ENCODE peak calls at places on chromosomes 5 and 9, in four cellular contexts. I is neuronal stem cell, L is IMR-90, Y is mesenchymal stem cell. N is an unnamed sample.
A peak's percentile ranks its signal among the peaks of the same experiment; 100 is the strongest.

GRCh38 chr9:4678679-4679267 is 596 bp upstream of the CDC37L1 start:
- DNase-seq in I (peak; percentile 12), L (peak; percentile 19), Y (peak; percentile 54), N (no peak)

GRCh38 chr5:62985749-62986148 is 407.1 kb downstream of the LRRC70 start:
- DNase-seq in I (no peak), L (no peak), Y (no peak), N (no peak)

GRCh38 chr5:14445581-14446290 is 135.9 kb upstream of the OTULINL start:
- DNase-seq in I (peak; percentile 83), L (no peak), Y (peak; percentile 62), N (no peak)

GRCh38 chr9:126856326-126856877 is 4.0 kb upstream of the ZBTB34 start:
- DNase-seq in I (no peak), L (no peak), Y (no peak), N (no peak)

GRCh38 chr5:177602458-177602830 is 2.5 kb downstream of the B4GALT7 start:
- DNase-seq in I (no peak), L (no peak), Y (no peak), N (no peak)

GRCh38 chr5:92927291-92927778 is 653.7 kb downstream of the NR2F1-AS1 start:
- DNase-seq in I (no peak), L (no peak), Y (no peak), N (peak; percentile 57)

GRCh38 chr5:153551537-153552079 is 61.1 kb downstream of the GRIA1 start:
- DNase-seq in I (no peak), L (peak; percentile 95), Y (peak; percentile 91), N (no peak)

GRCh38 chr5:131305906-131306305 is 42.1 kb downstream of the CDC42SE2 start:
- DNase-seq in I (no peak), L (peak; percentile 64), Y (peak; percentile 82), N (peak; percentile 57)

GRCh38 chr5:36739751-36740221 is 133.4 kb downstream of the SLC1A3 start:
- DNase-seq in I (peak; percentile 73), L (peak; percentile 69), Y (peak; percentile 54), N (peak; percentile 87)

GRCh38 chr5:123610665-123611406 is 98.9 kb downstream of the CSNK1G3 start:
- DNase-seq in I (peak; percentile 49), L (peak; percentile 80), Y (peak; percentile 76), N (peak; percentile 17)

GRCh38 chr5:178417391-178417811 is 172.8 kb downstream of the COL23A1 start:
- DNase-seq in I (no peak), L (no peak), Y (no peak), N (no peak)

GRCh38 chr5:127619908-127620479 is 28.9 kb upstream of the CTXN3 start:
- DNase-seq in I (no peak), L (no peak), Y (no peak), N (no peak)

GRCh38 chr9:133959966-133960567 is 32.1 kb downstream of the VAV2 start:
- DNase-seq in I (no peak), L (no peak), Y (no peak), N (no peak)

GRCh38 chr9:133962341-133962740 is 29.8 kb downstream of the VAV2 start:
- DNase-seq in I (no peak), L (no peak), Y (no peak), N (no peak)

GRCh38 chr9:133960568-133961129 is 31.5 kb downstream of the VAV2 start:
- DNase-seq in I (no peak), L (no peak), Y (no peak), N (no peak)

GRCh38 chr9:133963166-133963565 is 29.0 kb downstream of the VAV2 start:
- DNase-seq in I (no peak), L (no peak), Y (no peak), N (no peak)

GRCh38 chr9:133961226-133962165 is 30.6 kb downstream of the VAV2 start:
- DNase-seq in I (no peak), L (no peak), Y (no peak), N (no peak)
- H3K4ac ChIP-seq in I (peak overlapping the region; percentile 37), L (no peak overlapping the region), Y (no peak overlapping the region), N (peak overlapping the region; percentile 91)

GRCh38 chr5:72558383-72558782 is 51.2 kb upstream of the ZNF366 start:
- DNase-seq in I (no peak), L (no peak), Y (peak; percentile 29), N (no peak)
- H3K4me1 ChIP-seq in I (peaks cover 14% of the 10 kb centered on the region), L (peaks cover 14% of the 10 kb centered on the region), Y (peaks cover 10% of the 10 kb centered on the region), N (peaks cover 15% of the 10 kb centered on the region)

GRCh38 chr9:136576269-136576626 is 30.4 kb upstream of the NOTCH1 start:
- DNase-seq in I (no peak), L (peak; percentile 33), Y (no peak), N (no peak)

GRCh38 chr9:136577941-136578619 is 32.2 kb upstream of the NOTCH1 start:
- DNase-seq in I (no peak), L (no peak), Y (no peak), N (peak; percentile 57)

GRCh38 chr9:136578620-136578914 is 32.7 kb upstream of the NOTCH1 start:
- DNase-seq in I (no peak), L (no peak), Y (no peak), N (no peak)

GRCh38 chr9:136581614-136582447 is 36.0 kb upstream of the NOTCH1 start:
- DNase-seq in I (no peak), L (no peak), Y (no peak), N (no peak)

GRCh38 chr9:136578915-136579637 is 33.2 kb upstream of the NOTCH1 start:
- DNase-seq in I (no peak), L (no peak), Y (no peak), N (no peak)
- H2BK120ac ChIP-seq in I (no peak overlapping the region), L (no peak overlapping the region), Y (no peak overlapping the region), N (no peak overlapping the region)

DNA sequence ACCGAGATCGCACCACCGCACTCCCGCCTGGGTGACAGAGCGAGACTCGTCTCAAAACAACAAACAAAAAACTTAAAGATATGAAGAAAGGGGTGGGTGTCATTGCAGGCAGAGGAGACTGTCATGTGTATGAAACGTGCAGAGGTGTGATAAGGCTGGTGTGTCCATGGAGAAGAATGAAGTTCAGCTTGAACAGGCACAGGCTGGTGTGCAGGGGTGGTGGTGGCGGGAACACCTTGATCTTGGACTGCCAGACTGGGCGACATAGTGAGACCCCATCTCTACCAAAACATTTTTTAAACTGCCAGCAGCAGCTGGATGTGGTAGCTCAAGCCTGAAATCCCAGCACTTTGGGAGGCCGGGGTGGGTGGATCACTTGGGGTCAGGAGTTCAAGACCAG is 69.7 kb downstream of the UGCG start:
- DNase-seq in I (no peak), L (no peak), Y (no peak), N (peak; percentile 74)
- H3K4ac ChIP-seq in I (no peak overlapping the region), L (peak overlapping the region; percentile 85), Y (no peak overlapping the region), N (no peak overlapping the region)

GRCh38 chr5:142998316-142998862 is 228.2 kb downstream of the ARHGAP26 start:
- DNase-seq in I (no peak), L (no peak), Y (no peak), N (no peak)

GRCh38 chr5:143003328-143003636 is 233.1 kb downstream of the ARHGAP26 start:
- DNase-seq in I (no peak), L (no peak), Y (no peak), N (no peak)

GRCh38 chr5:143004361-143004802 is 234.2 kb downstream of the ARHGAP26 start:
- DNase-seq in I (no peak), L (no peak), Y (no peak), N (no peak)

GRCh38 chr5:143002459-143003327 is 232.5 kb downstream of the ARHGAP26 start:
- DNase-seq in I (no peak), L (peak; percentile 86), Y (peak; percentile 91), N (peak; percentile 23)

DNA sequence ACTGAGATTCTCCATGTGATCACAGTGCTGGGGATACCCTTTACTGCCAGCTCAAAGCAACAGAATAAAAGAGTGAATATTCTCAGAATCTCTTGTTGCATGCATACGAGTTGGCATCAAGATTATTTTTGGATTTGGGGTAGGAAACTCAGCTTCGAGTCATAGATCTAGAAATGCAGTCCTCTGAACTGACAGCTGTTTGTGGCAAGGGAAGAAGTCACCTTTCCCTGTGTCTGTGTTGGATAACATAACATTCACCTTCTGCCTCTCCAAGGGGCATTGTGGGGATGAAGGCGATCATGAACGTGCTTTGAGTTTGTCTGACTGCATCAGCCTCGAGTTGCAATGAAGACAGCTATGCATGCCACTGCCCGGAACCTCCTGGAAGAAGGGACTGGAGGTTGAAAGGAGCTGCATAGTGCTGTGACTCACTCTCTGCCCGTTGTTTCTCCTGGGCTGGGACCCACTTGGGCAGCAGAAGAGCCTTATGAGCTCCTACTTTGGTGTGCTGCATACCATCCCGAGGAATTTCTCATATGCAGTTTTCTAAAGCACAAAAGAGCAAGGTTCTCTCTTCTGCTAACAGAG is 231.7 kb downstream of the ARHGAP26 start:
- DNase-seq in I (no peak), L (peak; percentile 84), Y (peak; percentile 86), N (no peak)
- H3K4me1 ChIP-seq in I (peaks cover 10% of the 10 kb centered on the region), L (peaks cover 12% of the 10 kb centered on the region), Y (peaks cover 10% of the 10 kb centered on the region), N (no peaks in the 10 kb centered on the region)

N was measured in trophoblast cell.